ENCODE peak calls at places on chromosomes 3 and 15, in four cellular contexts. P is gastrocnemius medialis, V is breast epithelium, W is colonic mucosa. I is an unnamed sample. For H3K9me3, the result is how much of the 10 kb centered on the place peaks cover.

GRCh38 chr3:62139957-62140356 is 233.4 kb downstream of the FEZF2 start:
- DNase-seq in P (no peak), V (no peak), W (no peak), I (no peak)

GRCh38 chr3:38823722-38824121 is 7.7 kb upstream of the SCN10A start:
- DNase-seq in W (no peak), P (no peak), V (no peak), I (no peak)

GRCh38 chr15:51619331-51620033 is 3.1 kb downstream of the DMXL2 start:
- DNase-seq in V (no peak), W (no peak), P (no peak), I (no peak)

GRCh38 chr15:56734013-56734625 is 810 bp upstream of the ZNF280D start:
- DNase-seq in V (no peak), W (no peak), P (no peak), I (no peak)

GRCh38 chr3:195102609-195103467 is 168.1 kb downstream of the XXYLT1 start:
- DNase-seq in P (no peak), V (no peak), W (peak), I (no peak)

GRCh38 chr15:70093481-70094309 is 4.0 kb downstream of the TLE3 start:
- DNase-seq in P (no peak), W (peak), V (peak), I (no peak)

GRCh38 chr15:57861039-57861638 is 154.6 kb downstream of the POLR2M start:
- DNase-seq in V (no peak), P (no peak), W (peak), I (no peak)

GRCh38 chr3:119579366-119580147 is at the start of gene ADPRH:
- DNase-seq in V (peak), P (peak), W (peak), I (peak)

GRCh38 chr3:174859756-174860155 is 622 bp downstream of the NAALADL2 start:
- DNase-seq in P (no peak), V (no peak), W (no peak), I (no peak)

GRCh38 chr15:97623091-97623661 is 337.3 kb upstream of the ARRDC4 start:
- DNase-seq in W (no peak), P (no peak), V (no peak), I (no peak)

GRCh38 chr3:59443618-59444292 is 393.9 kb upstream of the CFAP20DC start:
- DNase-seq in W (no peak), V (no peak), P (no peak), I (no peak)

GRCh38 chr3:196097373-196098154 is 15.7 kb upstream of the TFRC start:
- DNase-seq in P (no peak), V (no peak), W (no peak), I (no peak)

GRCh38 chr3:157160652-157161480 is 919 bp upstream of the CCNL1 start:
- DNase-seq in P (peak), W (peak), V (peak), I (peak)

GRCh38 chr3:57787867-57788623 is 31.9 kb downstream of the SLMAP start:
- DNase-seq in W (no peak), V (no peak), P (no peak), I (no peak)

GRCh38 chr3:190983875-190984274 is 121.4 kb upstream of the GMNC start:
- DNase-seq in W (no peak), P (no peak), V (no peak), I (no peak)

GRCh38 chr15:44606740-44607139 is 56.7 kb downstream of the SPG11 start:
- DNase-seq in V (no peak), W (no peak), P (no peak), I (no peak)

DNA sequence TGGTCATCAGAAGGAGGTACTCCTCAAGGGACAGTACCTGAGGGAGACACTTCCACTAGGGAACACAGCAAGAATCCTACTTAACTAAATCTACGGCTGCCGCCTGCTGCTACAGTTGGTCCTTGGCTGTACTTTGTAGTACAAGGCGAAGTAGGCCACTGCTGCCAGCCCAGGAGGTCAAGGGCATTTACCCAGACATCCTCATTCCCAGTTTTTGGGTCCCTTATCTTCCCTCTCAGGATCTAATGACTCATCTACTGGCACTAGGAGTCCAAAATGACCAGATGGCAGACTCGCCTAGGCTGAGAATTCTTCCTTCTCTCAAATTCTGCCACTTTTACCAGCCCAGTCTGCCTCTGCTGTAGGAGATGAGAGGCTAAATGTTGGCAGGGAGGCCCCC is 27.1 kb upstream of the LAMP3 start:
- DNase-seq in P (no peak), V (no peak), W (no peak), I (no peak)
- H3K9me3 ChIP-seq in P (under half), V (under half), W (under half), I (under half)

GRCh38 chr3:43347774-43348173 is 61.4 kb downstream of the SNRK start:
- DNase-seq in V (no peak), P (no peak), W (no peak), I (no peak)

GRCh38 chr3:43348852-43349574 is 62.7 kb downstream of the SNRK start:
- DNase-seq in W (no peak), V (no peak), P (no peak), I (no peak)

GRCh38 chr3:43353923-43354670 is 67.8 kb downstream of the SNRK start:
- DNase-seq in V (no peak), W (no peak), P (no peak), I (no peak)

GRCh38 chr3:43349759-43350158 is 63.4 kb downstream of the SNRK start:
- DNase-seq in P (no peak), V (no peak), W (no peak), I (no peak)

DNA sequence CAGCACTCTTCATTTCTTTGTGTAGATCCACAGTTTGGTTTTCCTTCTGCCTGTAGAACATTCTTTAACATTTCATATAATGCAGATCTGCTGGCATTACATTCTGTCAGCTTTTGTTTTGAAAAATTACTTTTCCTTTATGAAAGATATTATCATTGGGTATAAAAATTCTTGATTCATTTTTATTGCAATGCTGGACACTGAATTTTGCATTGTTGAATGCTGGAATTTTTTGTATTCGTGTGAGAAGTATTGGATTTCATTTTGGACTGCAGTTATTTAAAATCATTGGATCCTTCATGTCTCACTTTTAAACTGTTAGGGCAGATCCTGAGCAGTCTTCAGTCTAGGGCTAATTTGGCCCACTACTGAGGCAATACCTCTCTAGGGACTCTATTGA is 67.1 kb downstream of the SNRK start:
- DNase-seq in W (no peak), P (no peak), V (no peak), I (no peak)
- H3K9me3 ChIP-seq in W (under half), P (under half), V (under half), I (under half)

GRCh38 chr3:149278911-149279310 is 54.5 kb downstream of the TM4SF18 start:
- DNase-seq in P (no peak), W (no peak), V (no peak), I (no peak)

GRCh38 chr3:149273096-149273751 is 51.6 kb upstream of the CP start:
- DNase-seq in P (peak), W (peak), V (no peak), I (no peak)

GRCh38 chr3:149274220-149274619 is 52.6 kb upstream of the CP start:
- DNase-seq in V (no peak), P (no peak), W (no peak), I (no peak)

GRCh38 chr3:149277338-149277813 is 55.7 kb upstream of the CP start:
- DNase-seq in V (no peak), P (no peak), W (peak), I (no peak)

DNA sequence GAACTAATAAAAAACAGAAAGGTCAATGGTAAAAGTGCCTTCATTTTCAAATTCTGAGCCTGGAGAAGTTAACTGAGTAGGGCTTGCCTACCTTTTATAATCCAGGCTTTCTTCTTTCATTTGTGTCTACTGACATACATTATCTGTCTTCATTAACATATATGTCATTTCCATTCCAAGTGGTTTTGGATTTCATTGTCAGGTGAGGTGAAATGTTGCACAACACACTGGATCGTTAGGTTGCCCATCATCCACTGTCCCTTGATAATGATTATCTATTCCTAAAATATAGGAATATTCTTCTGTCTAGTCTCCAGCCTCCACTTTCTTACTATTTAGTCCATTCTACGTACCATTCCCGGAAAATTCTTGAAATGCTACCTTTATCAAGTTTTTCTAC is 55.0 kb upstream of the CP start:
- DNase-seq in V (no peak), W (no peak), P (no peak), I (no peak)
- H3K9me3 ChIP-seq in V (under half), W (under half), P (under half), I (under half)

DNA sequence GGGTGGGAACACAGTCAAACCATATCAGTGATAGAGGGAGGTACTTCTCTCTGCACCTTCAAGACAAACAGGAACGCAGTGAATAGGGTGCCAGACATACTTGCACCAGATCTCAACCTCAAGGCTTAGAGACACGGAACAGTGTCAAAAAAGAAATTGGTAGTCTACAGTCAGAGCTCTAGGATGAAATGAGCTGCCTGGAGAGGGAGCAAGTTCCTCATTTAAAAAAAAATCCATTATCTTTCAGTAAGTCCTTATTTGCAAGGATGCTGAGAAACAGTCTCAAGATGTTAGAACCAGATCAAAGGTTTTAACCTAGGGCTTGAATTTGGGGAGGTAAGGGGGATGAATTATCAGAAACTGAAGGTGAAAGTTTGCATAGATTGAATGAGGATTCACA is 20.2 kb upstream of the LMCD1 start:
- DNase-seq in W (no peak), V (no peak), P (no peak), I (no peak)
- H3K9me3 ChIP-seq in W (under half), V (under half), P (under half), I (under half)

I was measured in T-helper 17 cell.